ENCODE peak calls at places on chromosomes 5 and 9, in five cellular contexts. N is CD4-positive, alpha-beta T cell; X is uterus; J is body of pancreas; U is adrenal gland. D is an unnamed sample. For H3K9me3, the result is how much of the 10 kb centered on the place peaks cover.

GRCh38 chr5:143887901-143888648 is 76.1 kb downstream of the HMHB1 start:
- DNase-seq in N (no peak), X (no peak), J (no peak), U (no peak), D (no peak)

GRCh38 chr5:91162534-91163381 is 220.4 kb downstream of the ARRDC3 start:
- DNase-seq in N (peak), X (peak), J (peak), U (peak), D (no peak)

GRCh38 chr5:17024686-17025180 is 88.6 kb upstream of the MYO10 start:
- DNase-seq in N (no peak), X (no peak), J (no peak), U (no peak), D (no peak)

GRCh38 chr9:134204041-134204440 is 39.7 kb upstream of the RNU6ATAC start:
- DNase-seq in N (no peak), X (no peak), J (no peak), U (no peak), D (no peak)

GRCh38 chr5:61886214-61886613 is 419.8 kb upstream of the KIF2A start:
- DNase-seq in N (no peak), X (no peak), J (no peak), U (no peak), D (no peak)

GRCh38 chr9:89996717-89997116 is 391.9 kb downstream of the GADD45G start:
- DNase-seq in N (no peak), X (no peak), J (no peak), U (no peak), D (no peak)

GRCh38 chr9:112112941-112113399 is 62.1 kb downstream of the SUSD1 start:
- DNase-seq in N (peak), X (no peak), J (peak), U (no peak), D (no peak)

GRCh38 chr9:68780735-68781134 is 75.7 kb downstream of the PIP5K1B start:
- DNase-seq in N (no peak), X (no peak), J (no peak), U (no peak), D (no peak)

GRCh38 chr9:124629600-124629999 is 122.4 kb upstream of the NR5A1 start:
- DNase-seq in N (no peak), X (no peak), J (no peak), U (no peak), D (no peak)

GRCh38 chr5:78806544-78806943 is 158.0 kb upstream of the LHFPL2 start:
- DNase-seq in N (no peak), X (no peak), J (no peak), U (no peak), D (no peak)

GRCh38 chr5:113053614-113054013 is 77.0 kb downstream of the DCP2 start:
- DNase-seq in N (no peak), X (peak), J (no peak), U (peak), D (no peak)

GRCh38 chr5:32047056-32047455 is 127.1 kb downstream of the GOLPH3 start:
- DNase-seq in N (no peak), X (no peak), J (no peak), U (no peak), D (no peak)

GRCh38 chr5:34762321-34762871 is 76.6 kb upstream of the TTC23L start:
- DNase-seq in N (no peak), X (peak), J (peak), U (no peak), D (no peak)

GRCh38 chr5:132557425-132557805 is 638 bp downstream of the RAD50 start:
- DNase-seq in N (peak), X (peak), J (peak), U (peak), D (peak)

GRCh38 chr9:100308965-100309564 is 43.7 kb downstream of the TEX10 start:
- DNase-seq in N (no peak), X (no peak), J (no peak), U (no peak), D (no peak)

GRCh38 chr9:89639961-89640360 is 35.1 kb downstream of the GADD45G start:
- DNase-seq in N (no peak), X (no peak), J (no peak), U (no peak), D (no peak)

GRCh38 chr9:16612627-16613026 is 257.8 kb downstream of the BNC2 start:
- DNase-seq in N (no peak), X (no peak), J (no peak), U (no peak), D (no peak)

GRCh38 chr5:167642779-167643517 is 648.5 kb upstream of the WWC1 start:
- DNase-seq in N (no peak), X (no peak), J (no peak), U (no peak), D (no peak)

GRCh38 chr5:132506094-132506692 is 15.6 kb upstream of the IRF1 start:
- DNase-seq in N (no peak), X (no peak), J (peak), U (peak), D (no peak)

GRCh38 chr9:26234865-26235264 is 556.6 kb upstream of the TUSC1 start:
- DNase-seq in N (no peak), X (no peak), J (no peak), U (no peak), D (no peak)

GRCh38 chr9:95038666-95039065 is 278.8 kb downstream of the FANCC start:
- DNase-seq in N (no peak), X (no peak), J (no peak), U (no peak), D (no peak)

GRCh38 chr9:134422301-134422700 is 96.0 kb downstream of the RXRA start:
- DNase-seq in N (no peak), X (peak), J (no peak), U (no peak), D (no peak)

GRCh38 chr5:177376107-177376506 is 8.1 kb upstream of the SLC34A1 start:
- DNase-seq in N (no peak), X (no peak), J (no peak), U (no peak), D (no peak)

GRCh38 chr5:154449786-154450185 is 4.0 kb downstream of the SAP30L start:
- DNase-seq in N (no peak), X (no peak), J (no peak), U (no peak), D (no peak)

GRCh38 chr9:134455951-134456739 is 129.9 kb downstream of the RXRA start:
- DNase-seq in N (peak), X (peak), J (peak), U (peak), D (peak)

GRCh38 chr9:32596096-32596865 is 23.3 kb upstream of the NDUFB6 start:
- DNase-seq in N (no peak), X (no peak), J (no peak), U (no peak), D (no peak)

GRCh38 chr9:100595391-100596199 is 17.7 kb downstream of the CAVIN4 start:
- DNase-seq in N (no peak), X (no peak), J (peak), U (peak), D (no peak)

GRCh38 chr5:32951003-32951402 is 239.9 kb downstream of the NPR3 start:
- DNase-seq in N (no peak), X (no peak), J (no peak), U (no peak), D (no peak)

GRCh38 chr9:132755096-132755495 is 84.8 kb downstream of the GTF3C4 start:
- DNase-seq in N (no peak), X (no peak), J (no peak), U (no peak), D (no peak)

GRCh38 chr5:141388661-141389060 is 1.2 kb downstream of the PCDHGB4 start:
- DNase-seq in N (no peak), X (no peak), J (no peak), U (no peak), D (no peak)

GRCh38 chr5:141392429-141393198 is at the start of gene PCDHGA8:
- DNase-seq in N (no peak), X (no peak), J (no peak), U (no peak), D (no peak)

GRCh38 chr5:141393267-141393666 is 834 bp downstream of the PCDHGA8 start:
- DNase-seq in N (no peak), X (no peak), J (no peak), U (no peak), D (no peak)

GRCh38 chr5:141384471-141385267 is 2.1 kb downstream of the PCDHGA7 start:
- DNase-seq in N (no peak), X (no peak), J (no peak), U (peak), D (no peak)

DNA sequence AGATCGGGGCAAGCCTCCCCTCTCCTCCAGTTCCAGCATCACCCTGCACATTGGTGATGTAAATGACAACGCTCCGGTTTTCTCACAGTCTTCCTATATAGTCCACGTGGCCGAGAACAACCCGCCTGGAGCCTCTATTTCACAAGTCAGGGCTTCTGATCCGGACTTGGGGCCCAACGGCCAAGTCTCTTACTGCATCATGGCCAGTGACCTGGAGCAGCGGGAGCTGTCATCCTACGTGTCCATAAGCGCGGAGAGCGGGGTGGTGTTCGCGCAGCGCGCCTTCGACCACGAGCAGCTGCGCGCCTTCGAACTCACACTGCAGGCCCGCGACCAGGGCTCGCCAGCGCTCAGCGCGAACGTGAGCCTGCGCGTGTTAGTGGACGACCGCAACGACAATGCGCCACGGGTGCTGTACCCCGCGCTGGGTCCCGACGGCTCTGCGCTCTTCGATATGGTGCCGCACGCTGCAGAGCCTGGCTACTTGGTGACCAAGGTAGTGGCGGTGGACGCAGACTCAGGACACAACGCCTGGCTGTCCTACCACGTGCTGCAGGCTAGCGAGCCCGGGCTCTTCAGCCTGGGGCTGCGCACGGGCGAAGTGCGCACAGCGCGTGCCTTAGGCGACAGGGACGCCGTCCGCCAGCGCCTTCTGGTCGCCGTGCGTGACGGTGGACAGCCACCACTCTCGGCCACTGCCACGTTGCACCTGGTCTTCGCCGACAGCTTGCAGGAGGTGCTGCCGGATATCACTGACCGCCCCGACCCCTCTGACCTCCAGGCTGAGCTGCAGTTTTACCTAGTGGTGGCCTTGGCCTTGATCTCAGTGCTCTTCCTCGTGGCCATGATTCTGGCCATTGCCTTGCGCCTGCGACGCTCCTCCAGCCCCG is 1.9 kb downstream of the PCDHGB4 start:
- DNase-seq in N (no peak), X (no peak), J (no peak), U (peak), D (no peak)
- H3K9me3 ChIP-seq in N (half or more), X (under half), J (half or more), U (under half), D (under half)

DNA sequence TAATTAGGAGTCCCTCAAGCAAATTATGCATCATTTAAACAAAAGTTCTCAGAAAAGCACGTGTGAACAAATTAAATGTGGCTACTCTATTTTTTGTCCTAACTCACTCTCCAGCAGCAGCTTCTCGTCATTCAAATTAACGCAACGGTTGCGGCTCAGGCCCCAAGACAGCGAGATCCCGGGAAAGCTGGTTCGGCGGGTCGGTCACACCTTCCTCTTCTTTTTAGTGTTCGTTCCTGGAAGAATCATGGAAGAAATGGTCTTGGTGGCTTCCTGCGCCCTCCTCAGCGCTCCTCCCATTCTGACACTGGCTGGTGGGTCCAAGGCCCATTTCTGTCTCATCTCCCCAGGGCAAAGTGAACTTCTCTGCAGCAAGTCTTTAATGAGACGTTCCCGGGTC is 382.8 kb upstream of the IRX1 start:
- DNase-seq in N (no peak), X (no peak), J (no peak), U (peak), D (no peak)
- H3K9me3 ChIP-seq in N (under half), X (under half), J (under half), U (under half), D (under half)

DNA sequence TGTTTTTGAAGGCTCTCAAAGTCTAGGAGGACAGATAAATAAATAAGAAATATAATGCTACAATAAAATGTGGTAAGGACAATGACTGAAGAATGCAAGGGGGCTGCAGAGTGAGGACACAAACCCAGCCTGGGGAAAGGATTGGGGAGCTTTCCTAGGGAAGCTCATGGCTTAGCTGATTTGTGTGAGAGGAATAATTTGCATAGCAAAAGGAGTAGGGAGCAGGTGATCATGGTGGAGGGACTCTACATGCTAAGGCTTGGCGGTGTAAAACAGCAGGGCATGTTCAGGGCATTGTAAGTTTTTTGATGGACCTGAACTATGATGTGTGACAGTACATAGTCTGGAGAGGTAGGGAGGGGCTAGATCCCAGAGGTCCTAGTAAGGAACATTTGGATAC is 49.5 kb upstream of the CLINT1 start:
- DNase-seq in N (no peak), X (no peak), J (no peak), U (no peak), D (no peak)
- H3K9me3 ChIP-seq in N (under half), X (under half), J (under half), U (under half), D (under half)

GRCh38 chr9:126363250-126363649 is 36.6 kb downstream of the MVB12B start:
- DNase-seq in N (no peak), X (no peak), J (no peak), U (no peak), D (no peak)

GRCh38 chr9:126363847-126364671 is 37.4 kb downstream of the MVB12B start:
- DNase-seq in N (no peak), X (no peak), J (no peak), U (no peak), D (no peak)

GRCh38 chr9:126361810-126362238 is 35.2 kb downstream of the MVB12B start:
- DNase-seq in N (no peak), X (no peak), J (no peak), U (no peak), D (no peak)

GRCh38 chr9:126357074-126357473 is 30.4 kb downstream of the MVB12B start:
- DNase-seq in N (no peak), X (no peak), J (no peak), U (no peak), D (no peak)

GRCh38 chr9:126360073-126360472 is 33.4 kb downstream of the MVB12B start:
- DNase-seq in N (no peak), X (no peak), J (no peak), U (no peak), D (no peak)
- H3K9me3 ChIP-seq in N (under half), X (under half), J (under half), U (under half), D (under half)

GRCh38 chr9:96818535-96818934 is 35.8 kb downstream of the ZNF782 start:
- DNase-seq in N (no peak), X (no peak), J (no peak), U (no peak), D (no peak)
- H3K9me3 ChIP-seq in N (half or more), X (under half), J (half or more), U (half or more), D (half or more)

GRCh38 chr9:118215544-118215943 is 511.3 kb downstream of the TLR4 start:
- DNase-seq in N (no peak), X (no peak), J (no peak), U (no peak), D (no peak)
- H3K9me3 ChIP-seq in N (under half), X (under half), J (under half), U (under half), D (under half)

DNA sequence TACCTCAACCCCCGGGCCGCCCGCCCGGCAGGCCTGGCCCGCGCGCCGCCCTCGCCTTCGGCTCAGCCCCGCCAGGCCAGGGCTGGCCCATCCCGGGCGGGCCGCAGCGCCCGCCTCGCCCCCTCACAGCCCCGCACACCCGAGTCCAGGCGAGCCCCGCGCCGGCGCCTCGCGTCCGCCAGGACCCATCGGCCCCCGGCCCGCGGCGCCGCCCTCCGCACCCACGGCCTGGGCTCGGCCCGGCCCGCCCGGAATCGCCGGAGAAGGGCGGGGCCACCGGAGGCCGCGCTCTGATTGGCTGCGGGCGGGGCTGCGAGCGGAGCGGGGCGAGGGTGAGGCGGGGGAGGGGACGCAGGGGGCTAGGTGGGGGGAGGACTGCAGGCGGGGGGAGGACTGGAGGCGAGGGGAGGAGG is 304 bp upstream of the UBTD2 start:
- DNase-seq in N (peak), X (peak), J (peak), U (peak), D (peak)
- H3K9me3 ChIP-seq in N (under half), X (under half), J (under half), U (under half), D (under half)

DNA sequence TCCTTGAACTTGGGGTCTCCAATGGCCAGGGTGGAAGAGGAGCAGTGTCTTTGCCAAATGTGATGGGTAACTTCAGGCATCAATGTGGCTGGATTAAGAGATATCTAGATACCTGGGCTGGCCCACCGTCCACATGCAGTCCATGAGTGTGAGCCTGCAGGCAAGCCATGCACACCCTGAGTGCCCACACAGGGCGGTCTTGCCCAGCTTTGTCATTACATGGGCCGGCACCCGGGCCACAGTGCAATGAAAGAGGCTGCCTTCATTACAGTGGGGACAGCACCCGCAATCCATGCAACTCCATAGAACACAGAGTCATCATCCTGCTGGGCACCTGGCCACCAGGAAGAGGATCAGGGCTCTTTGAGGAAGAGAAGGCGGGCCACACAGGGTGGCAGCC is 263.8 kb upstream of the IRX1 start:
- DNase-seq in N (no peak), X (no peak), J (no peak), U (no peak), D (no peak)
- H3K9me3 ChIP-seq in N (under half), X (under half), J (under half), U (under half), D (under half)